ENCODE peak calls at places on chromosomes 6 and 20, in ten cellular contexts. M, J, G, H, X, B, S, F, E and K are unnamed samples.

GRCh38 chr20:63953764-63954429 is 2.3 kb downstream of the UCKL1 start:
- DNase-seq in M (no peak), J (no peak), G (no peak), H (no peak), X (no peak), B (no peak), S (no peak), F (no peak), E (no peak), K (no peak)

GRCh38 chr6:168582581-168582981 is 141.6 kb downstream of the SMOC2 start:
- DNase-seq in M (no peak), J (no peak), G (no peak), H (no peak), X (no peak), B (no peak), S (no peak), F (no peak), E (no peak), K (no peak)

GRCh38 chr6:24859132-24859531 is 60.4 kb upstream of the ARMH2 start:
- DNase-seq in M (no peak), J (no peak), G (no peak), H (no peak), X (no peak), B (no peak), S (no peak), F (no peak), E (no peak), K (no peak)

GRCh38 chr6:156955494-156956183 is 178.5 kb downstream of the ARID1B start:
- DNase-seq in M (no peak), J (no peak), G (no peak), H (no peak), X (no peak), B (no peak), S (no peak), F (peak), E (no peak), K (no peak)

GRCh38 chr6:7215140-7215539 is 97.9 kb downstream of the SSR1 start:
- DNase-seq in M (no peak), J (no peak), G (no peak), H (no peak), X (no peak), B (peak), S (no peak), F (no peak), E (no peak), K (no peak)

GRCh38 chr20:46215913-46216707 is 92.2 kb downstream of the CDH22 start:
- DNase-seq in M (no peak), J (no peak), G (no peak), H (no peak), X (peak), B (peak), S (no peak), F (peak), E (peak), K (peak)

GRCh38 chr6:21987501-21987957 is 309.3 kb downstream of the PRL start:
- DNase-seq in M (peak), J (no peak), G (peak), H (peak), X (peak), B (peak), S (no peak), F (peak), E (peak), K (peak)

GRCh38 chr6:144394209-144394608 is 109.1 kb downstream of the UTRN start:
- DNase-seq in M (no peak), J (no peak), G (no peak), H (no peak), X (no peak), B (no peak), S (no peak), F (no peak), E (no peak), K (no peak)

GRCh38 chr20:62338294-62338620 is 28.9 kb downstream of the LAMA5 start:
- DNase-seq in M (no peak), J (no peak), G (no peak), H (no peak), X (no peak), B (no peak), S (no peak), F (no peak), E (no peak), K (no peak)

GRCh38 chr6:30759575-30760239 is 15.4 kb upstream of the IER3 start:
- DNase-seq in M (peak), J (no peak), G (no peak), H (no peak), X (peak), B (peak), S (no peak), F (no peak), E (peak), K (peak)

GRCh38 chr6:97586344-97586743 is 303.3 kb upstream of the MMS22L start:
- DNase-seq in M (no peak), J (no peak), G (no peak), H (no peak), X (peak), B (peak), S (no peak), F (no peak), E (no peak), K (peak)

GRCh38 chr6:168147205-168147738 is 68.3 kb upstream of the FRMD1 start:
- DNase-seq in M (peak), J (no peak), G (no peak), H (no peak), X (peak), B (no peak), S (no peak), F (no peak), E (no peak), K (no peak)

GRCh38 chr6:29757282-29757681 is 34.0 kb downstream of the HLA-F start:
- DNase-seq in M (no peak), J (no peak), G (no peak), H (no peak), X (no peak), B (no peak), S (no peak), F (no peak), E (no peak), K (no peak)

GRCh38 chr6:122790740-122791679 is 2.0 kb downstream of the SMPDL3A start:
- DNase-seq in M (no peak), J (no peak), G (no peak), H (no peak), X (no peak), B (peak), S (no peak), F (no peak), E (no peak), K (peak)

GRCh38 chr20:46789339-46789984 is 80.0 kb downstream of the SLC2A10 start:
- DNase-seq in M (no peak), J (no peak), G (no peak), H (no peak), X (no peak), B (no peak), S (no peak), F (no peak), E (no peak), K (no peak)

GRCh38 chr20:48006036-48006833 is 221.0 kb upstream of the SULF2 start:
- DNase-seq in M (no peak), J (no peak), G (no peak), H (no peak), X (no peak), B (no peak), S (no peak), F (no peak), E (no peak), K (peak)

GRCh38 chr20:23078994-23079364 is 7.1 kb downstream of the CD93 start:
- DNase-seq in M (no peak), J (no peak), G (no peak), H (no peak), X (peak), B (no peak), S (no peak), F (no peak), E (no peak), K (no peak)